ENCODE peak calls at places on chromosome 15, in four cellular contexts. W, E, Y and F are unnamed samples.

GRCh38 chr15:42139596-42139995 is 16.8 kb downstream of the PLA2G4F start:
- DNase-seq in W (no peak), E (no peak), Y (no peak), F (peak; percentile 31)

GRCh38 chr15:58469432-58470353 is 37.9 kb downstream of the LIPC start:
- DNase-seq in W (peak; percentile 30), E (peak; percentile 66), Y (no peak), F (no peak)

GRCh38 chr15:57751177-57751800 is 44.8 kb downstream of the POLR2M start:
- DNase-seq in W (peak; percentile 63), E (no peak), Y (peak; percentile 27), F (no peak)

GRCh38 chr15:79431636-79432344 is at the start of gene MINAR1:
- DNase-seq in W (peak; percentile 75), E (no peak), Y (no peak), F (no peak)

GRCh38 chr15:27686376-27686775 is 412.7 kb downstream of the OCA2 start:
- DNase-seq in W (no peak), E (no peak), Y (no peak), F (no peak)

GRCh38 chr15:65577129-65577996 is 33.6 kb downstream of the INTS14 start:
- DNase-seq in W (no peak), E (no peak), Y (no peak), F (no peak)

GRCh38 chr15:82540984-82541431 is 751 bp upstream of the RPS17 start:
- DNase-seq in W (peak; percentile 33), E (peak; percentile 30), Y (no peak), F (peak; percentile 63)

GRCh38 chr15:82918162-82918561 is 34.4 kb downstream of the HOMER2 start:
- DNase-seq in W (no peak), E (no peak), Y (no peak), F (no peak)

GRCh38 chr15:41887893-41888292 is 6.0 kb downstream of the SPTBN5 start:
- DNase-seq in W (no peak), E (no peak), Y (no peak), F (no peak)

GRCh38 chr15:41125950-41126642 is 10.0 kb upstream of the INO80 start:
- DNase-seq in W (no peak), E (no peak), Y (no peak), F (no peak)

GRCh38 chr15:63338170-63338569 is 43.5 kb downstream of the CA12 start:
- DNase-seq in W (no peak), E (no peak), Y (no peak), F (no peak)

GRCh38 chr15:66071621-66072295 is 181.8 kb downstream of the MEGF11 start:
- DNase-seq in W (no peak), E (no peak), Y (no peak), F (peak; percentile 47)

GRCh38 chr15:25090073-25090733 is 135.4 kb downstream of the SNRPN start:
- DNase-seq in W (no peak), E (no peak), Y (no peak), F (no peak)
- H3K9me3 ChIP-seq in W (no peaks in the 10 kb centered on the region), E (peaks cover 75% of the 10 kb centered on the region), Y (no peaks in the 10 kb centered on the region), F (peaks cover 84% of the 10 kb centered on the region)

DNA sequence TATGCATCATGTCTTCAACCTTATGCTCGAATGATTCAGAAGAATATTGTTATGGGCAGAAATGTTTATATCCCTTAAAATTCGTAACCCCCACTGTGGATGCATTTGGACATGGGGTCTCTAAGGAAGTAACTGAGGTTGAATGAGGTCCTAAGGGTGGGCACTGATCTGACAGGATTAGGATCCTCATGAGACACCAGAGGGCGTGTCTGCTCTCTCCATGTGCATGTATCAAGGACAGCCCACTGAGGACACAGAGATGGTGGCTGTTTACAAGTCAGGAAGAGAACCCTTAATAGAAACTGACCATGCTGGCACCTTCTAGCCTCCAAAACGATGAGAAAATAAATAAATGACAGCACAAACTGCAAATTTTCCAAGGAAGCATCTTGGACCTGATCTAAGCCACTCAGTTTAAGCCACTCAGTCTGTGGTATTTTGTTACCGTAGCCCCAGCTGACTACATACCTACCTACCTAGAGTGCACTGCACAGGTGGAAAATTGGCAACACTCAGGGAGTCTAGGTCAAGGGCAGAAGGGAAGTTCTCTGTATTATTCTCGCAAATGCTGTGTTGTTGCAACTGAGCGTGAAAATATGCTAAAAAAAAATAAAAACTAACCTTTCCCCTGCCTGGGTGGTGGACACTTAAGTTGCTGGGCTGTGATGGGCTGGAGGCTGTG is 126.6 kb downstream of the TJP1 start:
- DNase-seq in W (peak; percentile 49), E (no peak), Y (peak; percentile 11), F (no peak)
- TF ChIP-seq CTCF in W (peak; percentile 44), E (no peak), Y (peak; percentile 8), F (no peak)

GRCh38 chr15:94674251-94674650 is 442.9 kb downstream of the MCTP2 start:
- DNase-seq in W (no peak), E (no peak), Y (no peak), F (peak; percentile 72)
- H3K27ac ChIP-seq in W (no peak overlapping the region), E (no peak overlapping the region), Y (no peak overlapping the region), F (peak overlapping the region; percentile 76)

GRCh38 chr15:33047077-33047476 is 147.4 kb downstream of the FMN1 start:
- DNase-seq in W (no peak), E (no peak), Y (no peak), F (no peak)
- H3K9me3 ChIP-seq in W (peaks cover 24% of the 10 kb centered on the region), E (no peaks in the 10 kb centered on the region), Y (no peaks in the 10 kb centered on the region), F (no peaks in the 10 kb centered on the region)